ENCODE peak calls at places on chromosomes 3 and 15, in eight cellular contexts. O, B, G, T, Z, P, J and U are unnamed samples.

GRCh38 chr15:35622641-35623340 is 76.8 kb upstream of the DPH6 start:
- DNase-seq in O (no peak), B (no peak), G (no peak), T (no peak), Z (no peak), P (peak; percentile 47), J (no peak), U (no peak)

GRCh38 chr3:58082047-58082446 is 73.8 kb downstream of the FLNB start:
- DNase-seq in O (no peak), B (no peak), G (peak; percentile 51), T (no peak), Z (no peak), P (no peak), J (peak; percentile 49), U (no peak)

GRCh38 chr3:127775398-127776109 is 46.8 kb downstream of the MGLL start:
- DNase-seq in O (no peak), B (peak; percentile 73), G (peak; percentile 31), T (no peak), Z (peak; percentile 73), P (no peak), J (peak; percentile 21), U (no peak)

GRCh38 chr3:30324587-30324986 is 281.8 kb upstream of the TGFBR2 start:
- DNase-seq in O (no peak), B (no peak), G (no peak), T (peak; percentile 14), Z (no peak), P (no peak), J (no peak), U (no peak)

GRCh38 chr3:9746330-9746729 is 3.4 kb upstream of the OGG1 start:
- DNase-seq in O (no peak), B (no peak), G (no peak), T (no peak), Z (no peak), P (peak; percentile 35), J (no peak), U (no peak)

GRCh38 chr15:42152921-42153680 is 3.3 kb downstream of the PLA2G4F start:
- DNase-seq in O (no peak), B (no peak), G (no peak), T (no peak), Z (no peak), P (no peak), J (no peak), U (no peak)

GRCh38 chr15:41494922-41495735 is 1.5 kb downstream of the ITPKA start:
- DNase-seq in O (no peak), B (no peak), G (no peak), T (no peak), Z (no peak), P (no peak), J (no peak), U (no peak)

GRCh38 chr3:148720873-148721272 is 23.2 kb downstream of the AGTR1 start:
- DNase-seq in O (no peak), B (no peak), G (no peak), T (no peak), Z (no peak), P (no peak), J (no peak), U (no peak)

GRCh38 chr3:184229424-184230080 is at the start of gene VWA5B2:
- DNase-seq in O (peak; percentile 62), B (peak; percentile 64), G (peak; percentile 22), T (peak; percentile 80), Z (no peak), P (peak; percentile 49), J (peak; percentile 80), U (no peak)

GRCh38 chr3:39637807-39638206 is 170.3 kb downstream of the MOBP start:
- DNase-seq in O (no peak), B (no peak), G (no peak), T (peak; percentile 51), Z (no peak), P (peak; percentile 65), J (peak; percentile 19), U (no peak)

GRCh38 chr15:69593981-69594966 is 141.7 kb downstream of the RPLP1 start:
- DNase-seq in O (no peak), B (peak; percentile 69), G (no peak), T (peak; percentile 89), Z (peak; percentile 68), P (peak; percentile 86), J (no peak), U (peak; percentile 88)

GRCh38 chr15:66761723-66762595 is 59.9 kb downstream of the SMAD6 start:
- DNase-seq in O (no peak), B (no peak), G (no peak), T (no peak), Z (no peak), P (peak; percentile 51), J (no peak), U (no peak)

GRCh38 chr3:49790626-49791411 is 4.5 kb upstream of the IP6K1 start:
- DNase-seq in O (no peak), B (no peak), G (no peak), T (no peak), Z (no peak), P (no peak), J (peak; percentile 91), U (peak; percentile 45)

GRCh38 chr15:79953951-79954444 is 17.0 kb downstream of the BCL2A1 start:
- DNase-seq in O (no peak), B (no peak), G (no peak), T (no peak), Z (no peak), P (no peak), J (no peak), U (no peak)

GRCh38 chr3:177561769-177562360 is 364.6 kb upstream of the TBL1XR1 start:
- DNase-seq in O (no peak), B (no peak), G (no peak), T (no peak), Z (no peak), P (no peak), J (no peak), U (no peak)

GRCh38 chr3:134704556-134704955 is 53.7 kb upstream of the KY start:
- DNase-seq in O (no peak), B (no peak), G (no peak), T (no peak), Z (peak; percentile 44), P (no peak), J (no peak), U (no peak)

GRCh38 chr15:52011711-52012144 is 7.3 kb upstream of the MAPK6 start:
- DNase-seq in O (no peak), B (no peak), G (no peak), T (no peak), Z (no peak), P (peak; percentile 34), J (no peak), U (no peak)

GRCh38 chr15:88625943-88626741 is 5.0 kb downstream of the AEN start:
- DNase-seq in O (no peak), B (no peak), G (no peak), T (no peak), Z (no peak), P (no peak), J (no peak), U (no peak)

GRCh38 chr3:127002195-127003174 is 19.6 kb downstream of the PLXNA1 start:
- DNase-seq in O (no peak), B (peak; percentile 92), G (peak; percentile 84), T (no peak), Z (peak; percentile 92), P (peak; percentile 75), J (peak; percentile 88), U (peak; percentile 94)

GRCh38 chr3:188284455-188285212 is 130.7 kb downstream of the LPP start:
- DNase-seq in O (no peak), B (no peak), G (no peak), T (no peak), Z (no peak), P (no peak), J (no peak), U (no peak)

GRCh38 chr3:126431103-126431534 is 36.4 kb downstream of the CFAP100 start:
- DNase-seq in O (no peak), B (no peak), G (no peak), T (no peak), Z (peak; percentile 16), P (no peak), J (no peak), U (peak; percentile 56)